ENCODE peak calls at places on chromosomes 2 and 18, in five cellular contexts. E is tibial nerve, O is keratinocyte, G is GM06990, B is endothelial cell. R is an unnamed sample.

GRCh38 chr18:49797995-49798394 is 15.3 kb downstream of the ACAA2 start:
- DNase-seq in E (no peak), O (no peak), G (no peak), B (no peak), R (no peak)

GRCh38 chr2:175111200-175111657 is 56.8 kb downstream of the ATF2 start:
- DNase-seq in E (no peak), O (peak), G (no peak), B (no peak), R (no peak)

GRCh38 chr18:48850891-48851302 is 99.9 kb downstream of the SMAD7 start:
- DNase-seq in E (no peak), O (no peak), G (no peak), B (no peak), R (no peak)

GRCh38 chr2:20668470-20668869 is 1.5 kb downstream of the GDF7 start:
- DNase-seq in E (no peak), O (no peak), G (no peak), B (no peak), R (no peak)

GRCh38 chr2:132757002-132757598 is 87.1 kb upstream of the LYPD1 start:
- DNase-seq in E (no peak), O (no peak), G (no peak), B (no peak), R (no peak)

GRCh38 chr2:102592601-102593000 is 26.8 kb upstream of the SLC9A2 start:
- DNase-seq in E (no peak), O (no peak), G (no peak), B (peak), R (no peak)

GRCh38 chr2:218229239-218229638 is 12.2 kb downstream of the ARPC2 start:
- DNase-seq in E (no peak), O (no peak), G (peak), B (no peak), R (no peak)

GRCh38 chr2:20235655-20236302 is 10.8 kb upstream of the SDC1 start:
- DNase-seq in E (no peak), O (peak), G (no peak), B (no peak), R (no peak)

GRCh38 chr2:66281980-66282379 is 152.9 kb upstream of the MEIS1 start:
- DNase-seq in E (no peak), O (no peak), G (no peak), B (no peak), R (no peak)

GRCh38 chr2:66279024-66279423 is 155.9 kb upstream of the MEIS1 start:
- DNase-seq in E (no peak), O (no peak), G (no peak), B (no peak), R (no peak)

GRCh38 chr2:66270247-66270646 is 164.7 kb upstream of the MEIS1 start:
- DNase-seq in E (no peak), O (peak), G (no peak), B (no peak), R (no peak)

GRCh38 chr2:66271777-66272176 is 163.1 kb upstream of the MEIS1 start:
- DNase-seq in E (no peak), O (no peak), G (no peak), B (no peak), R (no peak)

DNA sequence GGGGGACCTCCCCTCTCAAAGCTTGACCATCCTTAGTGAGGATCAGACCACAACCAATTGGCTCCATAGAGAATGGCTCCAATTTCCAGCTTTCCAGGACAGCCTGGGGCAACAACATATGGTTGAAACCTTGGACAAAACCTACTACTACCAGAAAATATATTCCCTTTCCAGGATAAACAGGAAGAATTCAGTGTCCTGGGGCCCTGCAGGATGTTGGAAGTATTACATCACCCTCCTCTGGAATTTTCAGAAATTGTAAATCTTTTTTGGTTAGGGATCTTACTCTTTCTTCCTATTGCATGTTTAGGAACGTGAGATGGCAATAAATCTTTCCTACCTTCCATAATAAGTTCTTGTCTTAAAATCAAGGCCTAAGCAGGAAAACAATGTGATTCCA is 158.9 kb upstream of the MEIS1 start:
- DNase-seq in E (no peak), O (no peak), G (no peak), B (no peak), R (no peak)
- TF ChIP-seq CTCF in E (no peak), O (no peak), G (no peak), B (peak), R (no peak)

GRCh38 chr2:121895723-121896571 is 140.5 kb downstream of the TSN start:
- DNase-seq in E (no peak), O (no peak), G (no peak), B (no peak), R (no peak)
- TF ChIP-seq CTCF in E (no peak), O (no peak), G (no peak), B (no peak), R (no peak)

GRCh38 chr18:23209031-23209430 is 73.7 kb downstream of the CABLES1 start:
- DNase-seq in E (no peak), O (no peak), G (no peak), B (no peak), R (no peak)

GRCh38 chr18:23205980-23206379 is 70.7 kb downstream of the CABLES1 start:
- DNase-seq in E (no peak), O (no peak), G (no peak), B (no peak), R (no peak)

GRCh38 chr18:23208600-23208999 is 73.3 kb downstream of the CABLES1 start:
- DNase-seq in E (no peak), O (no peak), G (no peak), B (no peak), R (no peak)

GRCh38 chr18:23207994-23208393 is 72.7 kb downstream of the CABLES1 start:
- DNase-seq in E (no peak), O (no peak), G (no peak), B (no peak), R (no peak)

DNA sequence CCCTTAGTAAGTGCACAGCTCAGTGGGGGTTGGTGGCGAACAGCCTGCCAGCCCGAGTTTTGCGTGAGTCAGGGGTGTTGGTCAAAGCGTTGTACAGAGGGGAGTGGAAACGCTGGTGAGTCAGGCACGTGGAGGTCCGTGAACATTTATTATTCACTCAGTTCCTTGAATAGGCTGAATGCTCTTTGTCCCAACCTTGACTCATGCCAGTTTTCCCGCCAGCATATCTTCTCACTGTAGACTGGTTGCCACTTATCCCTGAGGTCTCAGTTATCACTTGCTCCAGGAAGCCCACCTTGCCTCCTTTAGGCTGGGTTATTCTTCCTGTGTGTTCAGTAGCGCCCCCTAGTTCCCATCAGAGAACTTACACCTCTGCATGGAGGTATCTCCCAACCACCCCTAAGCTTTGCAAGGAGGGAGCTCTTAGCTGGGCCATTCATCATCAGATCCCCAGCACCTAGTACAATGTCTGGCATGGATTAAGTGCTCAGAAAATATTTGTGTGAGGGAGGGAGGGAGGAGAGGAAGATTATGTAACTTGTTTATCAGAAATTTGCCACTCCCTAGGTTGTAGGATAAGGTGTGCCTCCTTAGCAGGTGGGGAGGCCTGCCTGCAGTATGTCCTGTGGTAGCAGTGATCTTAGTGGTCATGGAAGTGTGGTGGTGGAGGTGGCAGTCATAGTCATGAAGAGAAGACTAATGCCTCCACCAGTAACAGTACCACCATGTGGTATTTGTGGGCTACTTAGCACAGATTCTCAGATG is 72.1 kb downstream of the CABLES1 start:
- DNase-seq in E (no peak), O (no peak), G (no peak), B (no peak), R (no peak)
- TF ChIP-seq CTCF in E (no peak), O (peak), G (peak), B (peak), R (no peak)

DNA sequence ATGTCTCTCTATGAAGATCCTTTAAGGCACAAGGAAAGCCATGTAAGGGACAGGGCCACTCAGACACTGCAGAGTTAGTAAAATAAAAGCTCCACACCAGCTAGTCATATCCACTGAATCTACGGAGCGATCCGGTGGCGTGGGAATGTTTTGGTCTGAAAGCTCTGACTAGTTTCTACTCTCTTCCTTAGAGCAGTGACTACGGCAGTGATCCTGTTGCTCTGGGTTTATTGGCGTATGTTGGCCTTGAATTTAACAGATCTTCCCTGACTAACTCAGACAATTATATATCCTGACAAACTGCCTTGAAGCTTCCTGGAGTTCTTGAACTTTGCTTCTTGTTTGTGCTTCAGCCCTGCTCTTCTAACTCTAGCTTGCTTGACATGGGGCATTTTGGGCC is 115.3 kb upstream of the FZD5 start:
- DNase-seq in E (no peak), O (no peak), G (no peak), B (no peak), R (no peak)
- TF ChIP-seq CTCF in E (no peak), O (no peak), G (no peak), B (no peak), R (no peak)

DNA sequence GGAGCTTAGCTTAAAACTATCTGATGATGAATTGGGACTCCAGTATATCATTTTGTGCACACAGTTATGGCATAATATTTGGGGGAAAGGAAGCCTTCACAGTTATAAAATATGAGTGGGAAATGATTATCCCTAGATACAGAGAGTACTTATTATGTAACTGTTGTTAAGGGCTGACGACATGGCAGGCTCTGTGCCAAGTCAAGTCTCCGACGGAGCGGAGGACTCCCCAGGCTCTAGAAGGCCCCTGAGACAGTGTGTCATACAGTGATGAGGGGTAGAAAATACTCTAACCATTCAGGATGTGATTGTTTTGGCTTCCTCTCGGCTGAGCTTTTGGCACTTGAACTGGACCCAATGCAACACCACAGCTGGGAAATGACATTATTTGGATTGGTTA is 211.8 kb downstream of the SLC8A1 start:
- DNase-seq in E (peak), O (peak), G (no peak), B (no peak), R (no peak)
- TF ChIP-seq CTCF in E (no peak), O (no peak), G (no peak), B (no peak), R (no peak)

DNA sequence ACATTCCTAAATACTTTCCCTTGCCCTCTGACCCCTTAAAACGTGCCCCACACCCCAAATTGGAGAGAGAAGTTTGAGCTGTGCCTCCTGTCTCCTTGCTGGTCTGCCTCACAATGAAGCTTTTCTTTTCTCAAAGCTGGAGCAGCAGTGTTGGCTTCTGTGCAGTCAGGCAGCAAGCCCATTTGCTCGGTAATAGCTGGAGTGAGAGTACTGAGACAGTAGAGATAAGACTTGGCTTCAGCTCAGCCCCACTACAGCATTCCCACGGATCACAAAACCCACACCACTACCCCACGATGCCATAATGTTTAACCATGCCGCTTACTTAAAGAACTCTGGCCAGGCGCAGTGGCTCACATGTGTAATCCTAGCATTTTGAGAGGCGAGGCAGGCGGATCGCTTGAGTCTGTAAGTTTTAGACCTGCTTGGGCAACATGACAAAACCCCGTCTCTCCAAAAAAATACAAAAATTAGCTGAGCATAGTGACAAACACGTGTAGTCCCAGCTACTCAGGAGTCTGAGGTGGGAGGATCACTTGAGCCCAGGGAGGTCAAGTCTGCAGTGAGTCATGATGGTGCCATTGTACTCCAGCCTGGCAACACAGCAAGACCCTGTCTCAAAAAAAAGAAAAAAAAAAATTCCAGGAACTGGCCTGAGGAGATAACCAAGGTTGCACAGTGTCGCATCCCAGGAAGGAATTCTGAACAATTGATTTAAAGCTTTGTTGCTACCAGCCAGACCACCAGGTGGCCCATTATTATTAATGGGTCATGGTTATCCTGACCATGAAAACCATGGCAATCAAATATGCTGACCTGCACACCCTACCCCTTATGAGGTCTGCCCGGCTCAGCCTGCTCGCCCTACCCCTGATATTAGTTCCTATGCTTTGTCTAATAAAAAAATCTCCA is 73.3 kb downstream of the NCAPH start:
- DNase-seq in E (no peak), O (no peak), G (no peak), B (no peak), R (no peak)
- TF ChIP-seq CTCF in E (no peak), O (no peak), G (peak), B (no peak), R (no peak)

DNA sequence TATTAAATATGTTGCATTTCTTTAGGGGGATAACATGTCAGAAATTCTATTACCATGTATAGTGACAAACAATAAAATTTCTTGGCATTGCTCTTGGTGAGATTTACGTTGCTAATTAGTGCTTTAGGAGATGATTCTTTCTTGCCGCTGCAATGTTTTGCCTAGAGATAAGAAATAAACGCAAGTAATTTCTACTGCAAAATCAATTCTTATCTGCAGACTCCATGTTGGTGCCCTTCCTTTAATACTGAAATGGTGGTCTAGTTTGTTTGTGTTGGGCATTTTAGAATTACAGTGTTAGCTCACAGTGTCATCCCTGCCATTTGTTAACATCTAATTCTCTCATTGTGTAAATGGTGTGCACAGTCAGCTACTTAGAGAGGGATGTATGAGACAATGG is 34.6 kb downstream of the ASXL3 start:
- DNase-seq in E (no peak), O (no peak), G (no peak), B (no peak), R (no peak)
- TF ChIP-seq CTCF in E (no peak), O (no peak), G (no peak), B (no peak), R (no peak)

GRCh38 chr18:26803643-26804042 is 61.9 kb downstream of the AQP4 start:
- DNase-seq in E (no peak), O (no peak), G (no peak), B (no peak), R (no peak)

GRCh38 chr18:26806224-26806623 is 59.3 kb downstream of the AQP4 start:
- DNase-seq in E (no peak), O (no peak), G (no peak), B (no peak), R (no peak)

GRCh38 chr18:26802330-26803200 is 62.9 kb downstream of the AQP4 start:
- DNase-seq in E (no peak), O (no peak), G (no peak), B (no peak), R (no peak)

DNA sequence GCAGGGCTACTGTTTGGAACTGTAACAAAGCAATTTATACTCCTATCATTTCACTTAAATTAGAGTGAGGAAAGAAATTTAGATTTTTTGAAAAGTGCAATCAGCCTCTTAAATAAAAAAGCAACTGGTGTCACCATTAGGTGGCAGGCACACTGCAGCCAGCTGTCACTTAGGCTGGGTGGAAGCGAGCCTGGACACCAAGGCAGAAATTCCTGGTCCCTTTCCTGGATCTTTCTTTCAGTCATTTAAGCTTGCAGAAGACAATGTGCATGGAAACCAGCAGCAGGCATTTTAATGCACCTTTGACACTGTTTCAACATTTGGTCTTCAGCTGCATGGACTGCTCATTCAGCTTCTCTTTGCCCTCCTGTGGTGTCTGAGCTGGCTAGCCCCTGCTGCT is 61.0 kb downstream of the AQP4 start:
- DNase-seq in E (no peak), O (no peak), G (no peak), B (peak), R (no peak)
- TF ChIP-seq CTCF in E (peak), O (no peak), G (peak), B (peak), R (no peak)